ENCODE peak calls at places on chromosomes 6 and 20, in ten cellular contexts. One of them, this sample, is unnamed.
A peak's percentile ranks its signal among the peaks of the same experiment; 100 is the strongest.

GRCh38 chr6:133156689-133157088 is 84.5 kb upstream of the EYA4 start:
- DNase-seq in NCI-H345: no peak
- DNase-seq in nucleus accumbens: no peak
- DNase-seq in GM04503: no peak
- DNase-seq in HTR-8/SVneo: no peak
- DNase-seq in GM03348: no peak
- DNase-seq in HS-27A: no peak
- DNase-seq in activated CD4-positive, CD25-positive, alpha-beta regulatory T cell: no peak
- DNase-seq in WTC11: no peak
- DNase-seq in stimulated activated CD8-positive, alpha-beta memory T cell treated with anti-CD3 and anti-CD28 coated beads, Interleukin-15, amount 100 ng/mL, for 24 hours: no peak
- DNase-seq in this sample: no peak

GRCh38 chr20:62138912-62139311 is 4.3 kb downstream of the PSMA7 start:
- DNase-seq in nucleus accumbens: no peak
- DNase-seq in GM03348: no peak
- DNase-seq in WTC11: no peak
- DNase-seq in activated CD4-positive, CD25-positive, alpha-beta regulatory T cell: no peak
- DNase-seq in HS-27A: no peak
- DNase-seq in GM04503: no peak
- DNase-seq in HTR-8/SVneo: no peak
- DNase-seq in stimulated activated CD8-positive, alpha-beta memory T cell treated with anti-CD3 and anti-CD28 coated beads, Interleukin-15, amount 100 ng/mL, for 24 hours: no peak
- DNase-seq in NCI-H345: no peak
- DNase-seq in this sample: no peak

GRCh38 chr6:100657678-100658330 is 193.1 kb upstream of the SIM1 start:
- DNase-seq in NCI-H345: peak; percentile 31
- DNase-seq in activated CD4-positive, CD25-positive, alpha-beta regulatory T cell: no peak
- DNase-seq in nucleus accumbens: no peak
- DNase-seq in GM04503: no peak
- DNase-seq in HS-27A: no peak
- DNase-seq in HTR-8/SVneo: peak; percentile 9
- DNase-seq in GM03348: peak; percentile 2
- DNase-seq in WTC11: no peak
- DNase-seq in stimulated activated CD8-positive, alpha-beta memory T cell treated with anti-CD3 and anti-CD28 coated beads, Interleukin-15, amount 100 ng/mL, for 24 hours: no peak
- DNase-seq in this sample: no peak

GRCh38 chr6:108837236-108837971 is 10.8 kb upstream of the ARMC2 start:
- DNase-seq in GM04503: no peak
- DNase-seq in activated CD4-positive, CD25-positive, alpha-beta regulatory T cell: no peak
- DNase-seq in nucleus accumbens: no peak
- DNase-seq in WTC11: no peak
- DNase-seq in HS-27A: no peak
- DNase-seq in NCI-H345: no peak
- DNase-seq in GM03348: no peak
- DNase-seq in HTR-8/SVneo: no peak
- DNase-seq in stimulated activated CD8-positive, alpha-beta memory T cell treated with anti-CD3 and anti-CD28 coated beads, Interleukin-15, amount 100 ng/mL, for 24 hours: no peak
- DNase-seq in this sample: no peak

GRCh38 chr20:931401-931800 is 15.3 kb upstream of the ANGPT4 start:
- DNase-seq in nucleus accumbens: no peak
- DNase-seq in NCI-H345: no peak
- DNase-seq in activated CD4-positive, CD25-positive, alpha-beta regulatory T cell: no peak
- DNase-seq in stimulated activated CD8-positive, alpha-beta memory T cell treated with anti-CD3 and anti-CD28 coated beads, Interleukin-15, amount 100 ng/mL, for 24 hours: no peak
- DNase-seq in GM04503: no peak
- DNase-seq in WTC11: no peak
- DNase-seq in HTR-8/SVneo: no peak
- DNase-seq in GM03348: no peak
- DNase-seq in HS-27A: no peak
- DNase-seq in this sample: no peak

GRCh38 chr6:135179920-135180457 is 1.1 kb upstream of the MYB start:
- DNase-seq in GM03348: peak; percentile 9
- DNase-seq in nucleus accumbens: no peak
- DNase-seq in WTC11: no peak
- DNase-seq in activated CD4-positive, CD25-positive, alpha-beta regulatory T cell: no peak
- DNase-seq in HTR-8/SVneo: no peak
- DNase-seq in HS-27A: no peak
- DNase-seq in GM04503: no peak
- DNase-seq in stimulated activated CD8-positive, alpha-beta memory T cell treated with anti-CD3 and anti-CD28 coated beads, Interleukin-15, amount 100 ng/mL, for 24 hours: no peak
- DNase-seq in NCI-H345: no peak
- DNase-seq in this sample: no peak

GRCh38 chr6:29553268-29554057 is 6.1 kb downstream of the UBD start:
- DNase-seq in GM03348: peak; percentile 73
- DNase-seq in GM04503: no peak
- DNase-seq in WTC11: peak; percentile 84
- DNase-seq in HS-27A: no peak
- DNase-seq in activated CD4-positive, CD25-positive, alpha-beta regulatory T cell: no peak
- DNase-seq in NCI-H345: no peak
- DNase-seq in stimulated activated CD8-positive, alpha-beta memory T cell treated with anti-CD3 and anti-CD28 coated beads, Interleukin-15, amount 100 ng/mL, for 24 hours: no peak
- DNase-seq in nucleus accumbens: no peak
- DNase-seq in HTR-8/SVneo: no peak
- DNase-seq in this sample: peak; percentile 65

GRCh38 chr6:30790734-30791383 is 46.5 kb upstream of the IER3 start:
- DNase-seq in NCI-H345: no peak
- DNase-seq in stimulated activated CD8-positive, alpha-beta memory T cell treated with anti-CD3 and anti-CD28 coated beads, Interleukin-15, amount 100 ng/mL, for 24 hours: no peak
- DNase-seq in WTC11: no peak
- DNase-seq in nucleus accumbens: no peak
- DNase-seq in HTR-8/SVneo: no peak
- DNase-seq in GM04503: no peak
- DNase-seq in HS-27A: no peak
- DNase-seq in GM03348: no peak
- DNase-seq in activated CD4-positive, CD25-positive, alpha-beta regulatory T cell: no peak
- DNase-seq in this sample: no peak

GRCh38 chr6:17064975-17065374 is 36.9 kb upstream of the STMND1 start:
- DNase-seq in stimulated activated CD8-positive, alpha-beta memory T cell treated with anti-CD3 and anti-CD28 coated beads, Interleukin-15, amount 100 ng/mL, for 24 hours: no peak
- DNase-seq in GM04503: no peak
- DNase-seq in HTR-8/SVneo: no peak
- DNase-seq in HS-27A: peak; percentile 31
- DNase-seq in NCI-H345: no peak
- DNase-seq in nucleus accumbens: no peak
- DNase-seq in WTC11: no peak
- DNase-seq in activated CD4-positive, CD25-positive, alpha-beta regulatory T cell: no peak
- DNase-seq in GM03348: no peak
- DNase-seq in this sample: no peak

GRCh38 chr20:62596486-62596885 is 45.8 kb upstream of the SLCO4A1 start:
- DNase-seq in GM04503: no peak
- DNase-seq in stimulated activated CD8-positive, alpha-beta memory T cell treated with anti-CD3 and anti-CD28 coated beads, Interleukin-15, amount 100 ng/mL, for 24 hours: no peak
- DNase-seq in NCI-H345: no peak
- DNase-seq in activated CD4-positive, CD25-positive, alpha-beta regulatory T cell: no peak
- DNase-seq in HTR-8/SVneo: no peak
- DNase-seq in GM03348: no peak
- DNase-seq in WTC11: no peak
- DNase-seq in HS-27A: no peak
- DNase-seq in nucleus accumbens: no peak
- DNase-seq in this sample: no peak

GRCh38 chr6:132483779-132484679 is 28.9 kb downstream of the STX7 start:
- DNase-seq in HTR-8/SVneo: peak; percentile 61
- DNase-seq in GM04503: no peak
- DNase-seq in nucleus accumbens: no peak
- DNase-seq in stimulated activated CD8-positive, alpha-beta memory T cell treated with anti-CD3 and anti-CD28 coated beads, Interleukin-15, amount 100 ng/mL, for 24 hours: no peak
- DNase-seq in HS-27A: peak; percentile 50
- DNase-seq in WTC11: no peak
- DNase-seq in NCI-H345: peak; percentile 60
- DNase-seq in GM03348: peak; percentile 61
- DNase-seq in activated CD4-positive, CD25-positive, alpha-beta regulatory T cell: peak; percentile 2
- DNase-seq in this sample: peak; percentile 48

GRCh38 chr6:5401845-5402738 is 140.8 kb downstream of the FARS2 start:
- DNase-seq in activated CD4-positive, CD25-positive, alpha-beta regulatory T cell: no peak
- DNase-seq in nucleus accumbens: no peak
- DNase-seq in NCI-H345: no peak
- DNase-seq in GM04503: no peak
- DNase-seq in stimulated activated CD8-positive, alpha-beta memory T cell treated with anti-CD3 and anti-CD28 coated beads, Interleukin-15, amount 100 ng/mL, for 24 hours: no peak
- DNase-seq in WTC11: no peak
- DNase-seq in GM03348: no peak
- DNase-seq in HTR-8/SVneo: no peak
- DNase-seq in HS-27A: no peak
- DNase-seq in this sample: no peak

GRCh38 chr6:127464161-127464880 is 5.1 kb upstream of the KIAA0408 start:
- DNase-seq in nucleus accumbens: no peak
- DNase-seq in GM04503: peak; percentile 64
- DNase-seq in WTC11: no peak
- DNase-seq in stimulated activated CD8-positive, alpha-beta memory T cell treated with anti-CD3 and anti-CD28 coated beads, Interleukin-15, amount 100 ng/mL, for 24 hours: no peak
- DNase-seq in NCI-H345: no peak
- DNase-seq in GM03348: peak; percentile 81
- DNase-seq in HS-27A: peak; percentile 40
- DNase-seq in HTR-8/SVneo: no peak
- DNase-seq in activated CD4-positive, CD25-positive, alpha-beta regulatory T cell: no peak
- DNase-seq in this sample: no peak

GRCh38 chr6:71602385-71602949 is 283.9 kb upstream of the RIMS1 start:
- DNase-seq in HS-27A: peak; percentile 69
- DNase-seq in GM04503: peak; percentile 88
- DNase-seq in stimulated activated CD8-positive, alpha-beta memory T cell treated with anti-CD3 and anti-CD28 coated beads, Interleukin-15, amount 100 ng/mL, for 24 hours: no peak
- DNase-seq in nucleus accumbens: no peak
- DNase-seq in activated CD4-positive, CD25-positive, alpha-beta regulatory T cell: no peak
- DNase-seq in WTC11: no peak
- DNase-seq in GM03348: peak; percentile 67
- DNase-seq in NCI-H345: no peak
- DNase-seq in HTR-8/SVneo: peak; percentile 7
- DNase-seq in this sample: no peak

GRCh38 chr6:152457949-152458624 is 179.1 kb downstream of the SYNE1 start:
- DNase-seq in HTR-8/SVneo: no peak
- DNase-seq in nucleus accumbens: no peak
- DNase-seq in activated CD4-positive, CD25-positive, alpha-beta regulatory T cell: no peak
- DNase-seq in WTC11: no peak
- DNase-seq in HS-27A: no peak
- DNase-seq in stimulated activated CD8-positive, alpha-beta memory T cell treated with anti-CD3 and anti-CD28 coated beads, Interleukin-15, amount 100 ng/mL, for 24 hours: no peak
- DNase-seq in GM03348: no peak
- DNase-seq in NCI-H345: no peak
- DNase-seq in GM04503: no peak
- DNase-seq in this sample: no peak

GRCh38 chr6:156308604-156309003 is 468.6 kb upstream of the ARID1B start:
- DNase-seq in HTR-8/SVneo: no peak
- DNase-seq in WTC11: no peak
- DNase-seq in GM03348: no peak
- DNase-seq in NCI-H345: no peak
- DNase-seq in nucleus accumbens: no peak
- DNase-seq in activated CD4-positive, CD25-positive, alpha-beta regulatory T cell: no peak
- DNase-seq in GM04503: no peak
- DNase-seq in stimulated activated CD8-positive, alpha-beta memory T cell treated with anti-CD3 and anti-CD28 coated beads, Interleukin-15, amount 100 ng/mL, for 24 hours: no peak
- DNase-seq in HS-27A: no peak
- DNase-seq in this sample: no peak

GRCh38 chr6:87054143-87054833 is 40.6 kb downstream of the CGA start:
- DNase-seq in activated CD4-positive, CD25-positive, alpha-beta regulatory T cell: no peak
- DNase-seq in HS-27A: no peak
- DNase-seq in HTR-8/SVneo: no peak
- DNase-seq in stimulated activated CD8-positive, alpha-beta memory T cell treated with anti-CD3 and anti-CD28 coated beads, Interleukin-15, amount 100 ng/mL, for 24 hours: no peak
- DNase-seq in NCI-H345: no peak
- DNase-seq in WTC11: no peak
- DNase-seq in GM03348: no peak
- DNase-seq in nucleus accumbens: no peak
- DNase-seq in GM04503: no peak
- DNase-seq in this sample: no peak

GRCh38 chr20:59810376-59811187 is 122.9 kb downstream of the SYCP2 start:
- DNase-seq in GM04503: no peak
- DNase-seq in HTR-8/SVneo: no peak
- DNase-seq in GM03348: no peak
- DNase-seq in HS-27A: no peak
- DNase-seq in nucleus accumbens: peak; percentile 50
- DNase-seq in activated CD4-positive, CD25-positive, alpha-beta regulatory T cell: no peak
- DNase-seq in stimulated activated CD8-positive, alpha-beta memory T cell treated with anti-CD3 and anti-CD28 coated beads, Interleukin-15, amount 100 ng/mL, for 24 hours: no peak
- DNase-seq in WTC11: no peak
- DNase-seq in NCI-H345: no peak
- DNase-seq in this sample: no peak

GRCh38 chr20:36093025-36093803 is 61.3 kb upstream of the EPB41L1 start:
- DNase-seq in HTR-8/SVneo: no peak
- DNase-seq in activated CD4-positive, CD25-positive, alpha-beta regulatory T cell: peak; percentile 31
- DNase-seq in WTC11: no peak
- DNase-seq in GM03348: peak; percentile 41
- DNase-seq in stimulated activated CD8-positive, alpha-beta memory T cell treated with anti-CD3 and anti-CD28 coated beads, Interleukin-15, amount 100 ng/mL, for 24 hours: peak; percentile 6
- DNase-seq in GM04503: no peak
- DNase-seq in NCI-H345: peak; percentile 58
- DNase-seq in HS-27A: no peak
- DNase-seq in nucleus accumbens: peak; percentile 31
- DNase-seq in this sample: peak; percentile 23

GRCh38 chr20:46312075-46312944 is 4.0 kb upstream of the CDH22 start:
- DNase-seq in activated CD4-positive, CD25-positive, alpha-beta regulatory T cell: no peak
- DNase-seq in HS-27A: no peak
- DNase-seq in WTC11: peak; percentile 84
- DNase-seq in nucleus accumbens: no peak
- DNase-seq in GM04503: no peak
- DNase-seq in GM03348: no peak
- DNase-seq in HTR-8/SVneo: no peak
- DNase-seq in stimulated activated CD8-positive, alpha-beta memory T cell treated with anti-CD3 and anti-CD28 coated beads, Interleukin-15, amount 100 ng/mL, for 24 hours: no peak
- DNase-seq in NCI-H345: peak; percentile 17
- DNase-seq in this sample: no peak

GRCh38 chr6:27471365-27472115 is 1.4 kb downstream of the ZNF184 start:
- DNase-seq in GM04503: no peak
- DNase-seq in activated CD4-positive, CD25-positive, alpha-beta regulatory T cell: no peak
- DNase-seq in nucleus accumbens: no peak
- DNase-seq in NCI-H345: no peak
- DNase-seq in stimulated activated CD8-positive, alpha-beta memory T cell treated with anti-CD3 and anti-CD28 coated beads, Interleukin-15, amount 100 ng/mL, for 24 hours: no peak
- DNase-seq in HTR-8/SVneo: no peak
- DNase-seq in GM03348: peak; percentile 2
- DNase-seq in HS-27A: no peak
- DNase-seq in WTC11: no peak
- DNase-seq in this sample: no peak

GRCh38 chr20:14055127-14055742 is 59.9 kb downstream of the MACROD2 start:
- DNase-seq in nucleus accumbens: no peak
- DNase-seq in stimulated activated CD8-positive, alpha-beta memory T cell treated with anti-CD3 and anti-CD28 coated beads, Interleukin-15, amount 100 ng/mL, for 24 hours: no peak
- DNase-seq in WTC11: no peak
- DNase-seq in NCI-H345: peak; percentile 75
- DNase-seq in GM03348: peak; percentile 52
- DNase-seq in HTR-8/SVneo: peak; percentile 20
- DNase-seq in GM04503: peak; percentile 10
- DNase-seq in HS-27A: peak; percentile 53
- DNase-seq in activated CD4-positive, CD25-positive, alpha-beta regulatory T cell: no peak
- DNase-seq in this sample: no peak

GRCh38 chr6:29631209-29631810 is 1.7 kb downstream of the GABBR1 start:
- DNase-seq in stimulated activated CD8-positive, alpha-beta memory T cell treated with anti-CD3 and anti-CD28 coated beads, Interleukin-15, amount 100 ng/mL, for 24 hours: no peak
- DNase-seq in HTR-8/SVneo: no peak
- DNase-seq in GM03348: no peak
- DNase-seq in HS-27A: no peak
- DNase-seq in activated CD4-positive, CD25-positive, alpha-beta regulatory T cell: no peak
- DNase-seq in nucleus accumbens: no peak
- DNase-seq in WTC11: peak; percentile 36
- DNase-seq in GM04503: no peak
- DNase-seq in NCI-H345: no peak
- DNase-seq in this sample: no peak

GRCh38 chr20:31987744-31988143 is 19.8 kb downstream of the XKR7 start:
- DNase-seq in NCI-H345: no peak
- DNase-seq in GM04503: peak; percentile 4
- DNase-seq in GM03348: peak; percentile 27
- DNase-seq in activated CD4-positive, CD25-positive, alpha-beta regulatory T cell: no peak
- DNase-seq in HTR-8/SVneo: no peak
- DNase-seq in HS-27A: no peak
- DNase-seq in WTC11: no peak
- DNase-seq in nucleus accumbens: no peak
- DNase-seq in stimulated activated CD8-positive, alpha-beta memory T cell treated with anti-CD3 and anti-CD28 coated beads, Interleukin-15, amount 100 ng/mL, for 24 hours: no peak
- DNase-seq in this sample: no peak

GRCh38 chr6:122461885-122462284 is 9.7 kb downstream of the SERINC1 start:
- DNase-seq in GM04503: no peak
- DNase-seq in NCI-H345: no peak
- DNase-seq in activated CD4-positive, CD25-positive, alpha-beta regulatory T cell: no peak
- DNase-seq in nucleus accumbens: no peak
- DNase-seq in WTC11: no peak
- DNase-seq in stimulated activated CD8-positive, alpha-beta memory T cell treated with anti-CD3 and anti-CD28 coated beads, Interleukin-15, amount 100 ng/mL, for 24 hours: no peak
- DNase-seq in HTR-8/SVneo: no peak
- DNase-seq in HS-27A: no peak
- DNase-seq in GM03348: no peak
- DNase-seq in this sample: no peak

GRCh38 chr6:11172501-11173337 is 59.7 kb downstream of the NEDD9 start:
- DNase-seq in GM04503: no peak
- DNase-seq in HS-27A: no peak
- DNase-seq in stimulated activated CD8-positive, alpha-beta memory T cell treated with anti-CD3 and anti-CD28 coated beads, Interleukin-15, amount 100 ng/mL, for 24 hours: peak; percentile 74
- DNase-seq in NCI-H345: peak; percentile 29
- DNase-seq in HTR-8/SVneo: peak; percentile 48
- DNase-seq in GM03348: peak; percentile 62
- DNase-seq in nucleus accumbens: peak; percentile 40
- DNase-seq in WTC11: peak; percentile 84
- DNase-seq in activated CD4-positive, CD25-positive, alpha-beta regulatory T cell: peak; percentile 58
- DNase-seq in this sample: peak; percentile 86

GRCh38 chr6:43842231-43842794 is 72.3 kb downstream of the VEGFA start:
- DNase-seq in nucleus accumbens: no peak
- DNase-seq in HS-27A: no peak
- DNase-seq in NCI-H345: no peak
- DNase-seq in GM03348: peak; percentile 69
- DNase-seq in activated CD4-positive, CD25-positive, alpha-beta regulatory T cell: no peak
- DNase-seq in HTR-8/SVneo: no peak
- DNase-seq in WTC11: no peak
- DNase-seq in GM04503: no peak
- DNase-seq in stimulated activated CD8-positive, alpha-beta memory T cell treated with anti-CD3 and anti-CD28 coated beads, Interleukin-15, amount 100 ng/mL, for 24 hours: no peak
- DNase-seq in this sample: no peak

GRCh38 chr20:15890358-15890982 is 682.8 kb downstream of the KIF16B start:
- DNase-seq in GM04503: no peak
- DNase-seq in GM03348: no peak
- DNase-seq in WTC11: no peak
- DNase-seq in stimulated activated CD8-positive, alpha-beta memory T cell treated with anti-CD3 and anti-CD28 coated beads, Interleukin-15, amount 100 ng/mL, for 24 hours: no peak
- DNase-seq in nucleus accumbens: no peak
- DNase-seq in activated CD4-positive, CD25-positive, alpha-beta regulatory T cell: no peak
- DNase-seq in NCI-H345: no peak
- DNase-seq in HTR-8/SVneo: no peak
- DNase-seq in HS-27A: no peak
- DNase-seq in this sample: no peak

This sample was measured in mesothelial cell of epicardium.